ENCODE peak calls at places on chromosome 1, in five cellular contexts. C is heart left ventricle, I is IMR-90, V is K562, G is adrenal gland. Z is an unnamed sample.

GRCh38 chr1:51768971-51769601 is 109.4 kb downstream of the NRDC start:
- DNase-seq in I (peak), V (peak), G (no peak), C (no peak), Z (no peak)

GRCh38 chr1:4126731-4127594 is 226.9 kb upstream of the C1orf174 start:
- DNase-seq in I (no peak), V (peak), C (no peak), G (no peak), Z (no peak)

GRCh38 chr1:92752719-92753118 is 32.2 kb downstream of the EVI5 start:
- DNase-seq in V (no peak), C (no peak), G (no peak), I (peak), Z (no peak)

GRCh38 chr1:151943591-151943990 is 34.3 kb upstream of the THEM4 start:
- DNase-seq in C (no peak), V (no peak), I (no peak), G (no peak), Z (no peak)

GRCh38 chr1:47407481-47407880 is 8.6 kb upstream of the FOXE3 start:
- DNase-seq in C (no peak), V (no peak), G (no peak), I (peak), Z (no peak)

GRCh38 chr1:157992031-157992568 is 1.3 kb upstream of the KIRREL1 start:
- DNase-seq in V (peak), G (peak), I (peak), C (peak), Z (no peak)

GRCh38 chr1:27523666-27524020 is 33.7 kb upstream of the WASF2 start:
- DNase-seq in V (no peak), G (no peak), C (no peak), I (no peak), Z (no peak)

GRCh38 chr1:77553568-77554291 is 128.7 kb downstream of the ZZZ3 start:
- DNase-seq in V (no peak), G (no peak), I (no peak), C (no peak), Z (no peak)

GRCh38 chr1:7401814-7402547 is 369.1 kb upstream of the VAMP3 start:
- DNase-seq in V (no peak), I (peak), G (peak), C (no peak), Z (no peak)

GRCh38 chr1:113073457-113073950 is 506 bp downstream of the LRIG2 start:
- DNase-seq in V (peak), G (peak), C (peak), I (peak), Z (no peak)

GRCh38 chr1:19009882-19010321 is 53.4 kb upstream of the IFFO2 start:
- DNase-seq in V (no peak), C (no peak), G (peak), I (peak), Z (no peak)
- H3K27ac ChIP-seq in V (no peak), C (no peak), G (peak), I (peak), Z (peak)

GRCh38 chr1:2227341-2228156 is 570 bp upstream of the SKI start:
- DNase-seq in C (peak), I (peak), G (peak), V (peak), Z (peak)
- TF ChIP-seq POLR2A in C (peak), I (peak), G (peak), V (peak), Z (peak)

GRCh38 chr1:115679141-115679611 is 37.4 kb downstream of the VANGL1 start:
- DNase-seq in C (peak), I (peak), V (no peak), G (peak), Z (no peak)

GRCh38 chr1:115677570-115677969 is 35.8 kb downstream of the VANGL1 start:
- DNase-seq in V (no peak), I (no peak), G (no peak), C (no peak), Z (no peak)

GRCh38 chr1:115677172-115677542 is 35.4 kb downstream of the VANGL1 start:
- DNase-seq in G (no peak), V (no peak), C (no peak), I (no peak), Z (no peak)

GRCh38 chr1:115676498-115677171 is 34.9 kb downstream of the VANGL1 start:
- DNase-seq in I (no peak), V (no peak), G (no peak), C (no peak), Z (no peak)

GRCh38 chr1:115678141-115678540 is 36.4 kb downstream of the VANGL1 start:
- DNase-seq in V (no peak), G (no peak), I (no peak), C (no peak), Z (no peak)
- H3K27ac ChIP-seq in V (no peak), G (no peak), I (no peak), C (peak), Z (peak)

DNA sequence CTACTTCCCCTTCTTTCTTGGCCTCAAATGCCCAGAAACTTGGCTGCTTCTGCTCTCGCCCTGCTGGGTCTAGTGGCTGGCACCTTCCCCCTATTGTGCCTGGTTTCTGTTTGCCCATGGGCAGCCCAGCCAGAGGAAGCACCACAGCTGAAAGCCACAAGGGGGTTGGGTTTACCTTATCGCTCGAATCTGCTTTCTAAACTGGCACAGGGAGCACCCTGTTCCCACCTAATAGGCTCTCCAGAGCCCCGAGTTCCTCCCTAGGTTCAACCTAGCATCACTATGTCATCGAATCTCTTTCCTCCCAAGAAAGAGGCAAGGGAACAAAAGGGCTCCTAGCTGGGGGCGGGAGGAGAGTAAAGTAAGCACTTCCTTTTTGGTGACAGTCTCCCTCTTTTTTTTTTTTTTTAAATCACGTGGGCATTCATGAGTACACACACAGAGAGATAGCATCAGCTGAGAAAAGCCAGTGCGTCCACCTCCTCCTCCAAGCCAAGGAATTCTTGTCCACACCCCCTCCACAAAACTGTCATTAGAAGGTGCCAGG is 72.8 kb downstream of the PLEKHA6 start:
- DNase-seq in C (peak), I (no peak), G (no peak), V (no peak), Z (no peak)
- TF ChIP-seq POLR2A in C (no peak), I (no peak), G (no peak), V (no peak), Z (no peak)

DNA sequence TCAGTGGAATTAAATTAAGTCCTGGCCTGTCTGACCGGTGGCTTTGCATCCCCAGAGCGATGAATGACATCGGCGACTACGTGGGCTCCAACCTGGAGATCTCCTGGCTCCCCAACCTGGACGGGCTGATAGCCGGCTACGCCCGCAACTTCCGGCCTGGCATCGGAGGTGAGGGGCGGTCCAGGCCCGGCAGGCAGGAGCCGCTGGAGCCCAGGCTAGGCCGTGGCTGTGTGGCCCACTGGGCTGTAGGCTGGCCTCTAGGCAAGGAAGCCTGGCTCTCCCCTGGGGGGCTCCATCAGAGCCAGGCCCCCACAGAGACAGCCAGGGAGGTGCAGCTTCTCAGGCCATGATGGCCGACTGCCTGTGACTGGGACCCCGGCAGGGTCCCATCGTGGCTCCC is 5.7 kb downstream of the GABRD start:
- DNase-seq in I (no peak), V (no peak), G (no peak), C (no peak), Z (no peak)
- H3K27ac ChIP-seq in I (no peak), V (no peak), G (no peak), C (no peak), Z (no peak)

Z was measured in esophagus squamous epithelium.